ENCODE peak calls at places on chromosomes 12 and 14, in seven cellular contexts. R is adrenal gland, F is GM06990, O is progenitor cell of endocrine pancreas, D is stomach, C is glutamatergic neuron, J is colonic mucosa. U is an unnamed sample.

GRCh38 chr14:33297565-33297964 is 358.9 kb downstream of the NPAS3 start:
- DNase-seq in D (no peak), J (no peak), F (no peak), C (no peak), R (no peak), O (no peak), U (no peak)

GRCh38 chr12:120231316-120232011 is 30.6 kb upstream of the RPLP0 start:
- DNase-seq in D (peak), F (no peak), J (peak), O (no peak), C (no peak), R (no peak), U (no peak)

GRCh38 chr14:88327497-88327896 is 4.4 kb upstream of the KCNK10 start:
- DNase-seq in J (no peak), O (no peak), C (no peak), D (no peak), F (no peak), R (no peak), U (no peak)

GRCh38 chr12:22051114-22051698 is 5.2 kb downstream of the CMAS start:
- DNase-seq in R (no peak), F (no peak), O (no peak), C (no peak), D (no peak), J (no peak), U (no peak)

GRCh38 chr12:38144049-38144448 is 172.5 kb upstream of the ALG10B start:
- DNase-seq in F (no peak), D (no peak), R (no peak), C (no peak), O (no peak), J (no peak), U (no peak)

GRCh38 chr14:73188501-73188903 is 48.8 kb upstream of the PAPLN start:
- DNase-seq in F (no peak), C (no peak), R (peak), D (no peak), J (no peak), O (no peak), U (no peak)

GRCh38 chr12:87196329-87196728 is 832.9 kb downstream of the C12orf50 start:
- DNase-seq in C (no peak), D (no peak), F (no peak), O (no peak), J (no peak), R (no peak), U (no peak)

GRCh38 chr12:123907726-123908476 is 64.7 kb downstream of the CCDC92 start:
- DNase-seq in R (no peak), D (no peak), J (peak), C (no peak), F (no peak), O (no peak), U (no peak)

GRCh38 chr14:53953828-53954550 is 2.6 kb downstream of the BMP4 start:
- DNase-seq in R (peak), O (no peak), D (no peak), J (peak), F (peak), C (peak), U (no peak)

GRCh38 chr14:74988131-74988530 is 14.6 kb upstream of the EIF2B2 start:
- DNase-seq in O (no peak), D (no peak), F (no peak), C (no peak), R (no peak), J (no peak), U (no peak)

GRCh38 chr14:71574976-71575375 is 357.3 kb upstream of the RGS6 start:
- DNase-seq in J (no peak), O (no peak), D (no peak), F (no peak), C (no peak), R (no peak), U (no peak)

GRCh38 chr14:35403085-35403396 is 1.5 kb downstream of the NFKBIA start:
- DNase-seq in R (peak), J (no peak), C (no peak), F (peak), O (no peak), D (no peak), U (no peak)

GRCh38 chr14:52918486-52918885 is 32.4 kb downstream of the FERMT2 start:
- DNase-seq in J (no peak), C (no peak), O (no peak), R (no peak), F (peak), D (no peak), U (no peak)

GRCh38 chr14:31568151-31568550 is 6.9 kb downstream of the NUBPL start:
- DNase-seq in F (no peak), D (no peak), O (no peak), J (no peak), C (no peak), R (no peak), U (no peak)

GRCh38 chr12:68222336-68222735 is 3.3 kb downstream of the IL26 start:
- DNase-seq in C (no peak), R (no peak), D (no peak), O (no peak), F (no peak), J (no peak), U (no peak)

GRCh38 chr12:64633186-64633939 is 23.1 kb downstream of the RASSF3 start:
- DNase-seq in R (no peak), O (no peak), C (no peak), F (no peak), D (no peak), J (no peak), U (no peak)

GRCh38 chr14:68088463-68088862 is 268.9 kb downstream of the RAD51B start:
- DNase-seq in R (no peak), D (no peak), F (no peak), O (no peak), C (no peak), J (no peak), U (no peak)

GRCh38 chr14:47278233-47278842 is 397.1 kb downstream of the MDGA2 start:
- DNase-seq in O (peak), D (peak), J (peak), C (peak), F (no peak), R (peak), U (peak)

GRCh38 chr14:78530078-78530477 is 359.9 kb downstream of the NRXN3 start:
- DNase-seq in F (no peak), D (no peak), C (no peak), R (peak), O (peak), J (no peak), U (no peak)

GRCh38 chr12:122610911-122611310 is 83.9 kb downstream of the KNTC1 start:
- DNase-seq in D (no peak), O (no peak), F (no peak), C (no peak), J (no peak), R (no peak), U (no peak)

GRCh38 chr12:20211537-20211936 is 156.8 kb upstream of the PDE3A start:
- DNase-seq in F (no peak), O (no peak), R (no peak), D (no peak), J (no peak), C (no peak), U (no peak)

GRCh38 chr12:47547077-47547476 is 158.8 kb downstream of the RPAP3 start:
- DNase-seq in J (no peak), C (no peak), F (no peak), R (no peak), D (no peak), O (no peak), U (no peak)

GRCh38 chr12:6231359-6232268 is 31.4 kb downstream of the CD9 start:
- DNase-seq in C (no peak), F (no peak), J (peak), O (no peak), D (no peak), R (no peak), U (no peak)

GRCh38 chr12:6234906-6235305 is 34.7 kb downstream of the CD9 start:
- DNase-seq in J (peak), F (no peak), O (no peak), C (no peak), D (no peak), R (no peak), U (no peak)

GRCh38 chr12:6235499-6235898 is 35.3 kb downstream of the CD9 start:
- DNase-seq in C (no peak), F (no peak), J (peak), O (no peak), R (peak), D (peak), U (no peak)

GRCh38 chr12:6234214-6234613 is 34.0 kb downstream of the CD9 start:
- DNase-seq in O (no peak), R (no peak), C (no peak), D (no peak), J (no peak), F (no peak), U (no peak)

DNA sequence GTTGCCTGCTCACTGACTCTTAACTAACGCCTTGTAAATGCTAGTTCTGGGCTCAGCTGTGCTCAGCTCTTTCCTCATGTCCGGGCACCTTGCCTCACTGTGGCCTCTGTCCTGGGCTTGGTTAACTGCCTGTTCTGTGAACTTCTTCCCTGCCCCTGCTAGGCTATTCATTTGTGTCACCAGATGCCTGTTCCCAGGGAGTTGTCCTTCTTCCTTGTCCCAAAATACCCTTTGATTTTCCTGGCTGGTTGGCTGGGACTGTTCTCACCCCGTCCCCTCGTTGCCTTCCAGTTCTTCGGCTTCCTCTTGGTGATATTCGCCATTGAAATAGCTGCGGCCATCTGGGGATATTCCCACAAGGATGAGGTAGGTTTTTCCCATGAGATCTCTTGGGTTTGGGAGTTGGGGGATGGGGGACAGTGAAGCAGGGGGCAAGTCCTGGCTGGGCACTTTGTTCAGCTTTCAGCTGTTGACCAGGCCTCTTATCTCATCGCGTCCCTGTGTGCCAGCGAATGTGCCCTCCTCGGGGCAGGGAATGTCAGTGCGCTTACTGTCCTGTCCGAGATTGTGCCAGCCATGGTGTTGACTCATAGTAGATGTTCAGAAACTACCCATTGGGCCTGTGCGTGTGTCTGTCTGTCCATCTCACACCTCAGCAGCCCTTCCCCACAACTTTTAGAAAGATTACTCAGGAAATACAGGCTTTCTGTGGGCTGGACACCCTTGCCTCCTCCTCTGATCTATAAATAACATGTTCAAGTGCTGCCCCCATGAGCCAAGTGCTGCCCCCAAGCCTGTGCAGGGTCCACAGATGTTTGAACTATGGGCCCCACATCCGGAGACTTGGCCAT is 33.1 kb downstream of the CD9 start:
- DNase-seq in J (peak), D (no peak), R (no peak), C (no peak), O (no peak), F (no peak), U (no peak)
- TF ChIP-seq CTCF in J (no peak), D (no peak), R (no peak), C (no peak), O (no peak), F (no peak), U (no peak)

GRCh38 chr12:48750215-48750614 is 33.7 kb upstream of the CCNT1 start:
- DNase-seq in O (no peak), F (no peak), D (no peak), C (no peak), J (no peak), R (no peak), U (no peak)

DNA sequence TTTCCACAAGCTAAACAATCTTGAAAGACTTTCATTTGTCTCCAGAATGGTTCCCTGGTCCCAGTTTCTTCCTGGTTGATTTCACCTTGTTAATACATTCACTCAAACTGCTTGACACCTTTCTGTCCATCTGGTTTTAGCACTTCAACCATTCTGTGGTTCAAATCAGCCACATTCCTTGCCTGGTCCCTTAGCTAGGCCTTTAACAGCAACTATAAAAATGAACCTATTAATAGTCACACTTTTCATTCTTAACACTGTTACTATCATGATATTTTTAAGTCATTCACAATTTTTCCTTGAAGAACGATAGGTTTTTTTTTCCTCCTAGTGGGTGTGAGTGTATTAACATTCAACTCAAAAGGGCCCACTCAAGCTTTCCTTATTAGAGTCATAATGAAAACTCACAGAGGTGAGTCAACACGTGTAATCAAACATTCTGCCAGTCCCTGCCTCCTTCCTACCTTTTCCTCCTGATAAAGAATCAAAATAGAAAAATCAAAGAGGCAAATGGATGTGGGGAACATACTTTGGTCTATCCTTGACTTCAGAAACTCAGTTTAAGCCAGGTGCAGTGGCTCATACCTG is 34.4 kb upstream of the CCNT1 start:
- DNase-seq in F (no peak), R (no peak), C (no peak), D (no peak), O (no peak), J (no peak), U (no peak)
- TF ChIP-seq CTCF in F (no peak), R (no peak), C (no peak), D (no peak), O (no peak), J (no peak), U (no peak)

DNA sequence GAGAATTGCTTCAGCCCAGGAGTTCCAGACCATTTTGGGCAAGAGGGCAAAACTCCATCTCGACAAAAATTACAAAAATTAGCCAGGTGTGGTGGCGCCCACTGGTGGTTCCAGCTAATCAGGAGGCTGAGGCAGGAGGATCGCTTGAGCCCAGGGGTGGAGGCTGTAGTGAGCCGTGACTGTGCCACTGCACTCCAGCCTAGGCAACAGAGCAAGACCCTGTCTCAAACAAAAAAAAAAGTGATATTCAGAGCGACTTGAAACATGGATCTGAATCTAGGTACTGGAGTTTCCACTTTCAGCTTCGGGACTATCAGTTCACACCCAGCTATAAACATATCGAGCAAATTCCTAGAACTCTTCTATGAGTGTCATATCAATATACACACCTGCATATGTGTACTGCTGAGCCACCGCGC is 16.3 kb upstream of the RNF34 start:
- DNase-seq in O (no peak), F (no peak), R (no peak), J (no peak), C (no peak), D (no peak), U (no peak)
- TF ChIP-seq CTCF in O (peak), F (peak), R (no peak), J (no peak), C (no peak), D (no peak), U (peak)

GRCh38 chr12:115891551-115891950 is 385.9 kb downstream of the MED13L start:
- DNase-seq in O (no peak), D (no peak), C (no peak), R (no peak), F (no peak), J (no peak), U (no peak)

GRCh38 chr12:115897718-115898117 is 379.8 kb downstream of the MED13L start:
- DNase-seq in F (no peak), J (no peak), D (no peak), O (no peak), R (no peak), C (no peak), U (no peak)

GRCh38 chr12:115898670-115899069 is 378.8 kb downstream of the MED13L start:
- DNase-seq in D (no peak), C (no peak), F (no peak), R (no peak), O (no peak), J (no peak), U (no peak)

GRCh38 chr12:115895247-115895646 is 382.2 kb downstream of the MED13L start:
- DNase-seq in F (no peak), O (no peak), C (peak), J (no peak), R (no peak), D (no peak), U (no peak)
- TF ChIP-seq CTCF in F (peak), O (peak), C (peak), J (peak), R (no peak), D (no peak), U (peak)

GRCh38 chr12:117400912-117401311 is 39.5 kb upstream of the NOS1 start:
- DNase-seq in J (no peak), R (no peak), C (no peak), O (no peak), D (no peak), F (no peak), U (no peak)

GRCh38 chr12:117403586-117404139 is 42.2 kb upstream of the NOS1 start:
- DNase-seq in R (no peak), J (no peak), D (no peak), O (no peak), F (no peak), C (no peak), U (no peak)

GRCh38 chr12:117404203-117404853 is 42.9 kb upstream of the NOS1 start:
- DNase-seq in R (no peak), D (no peak), O (no peak), J (no peak), F (no peak), C (no peak), U (no peak)

GRCh38 chr12:117404940-117405339 is 43.5 kb upstream of the NOS1 start:
- DNase-seq in J (no peak), O (no peak), D (no peak), R (no peak), C (no peak), F (no peak), U (no peak)

GRCh38 chr12:117402363-117402762 is 40.9 kb upstream of the NOS1 start:
- DNase-seq in O (no peak), J (no peak), F (no peak), R (no peak), C (no peak), D (no peak), U (no peak)
- TF ChIP-seq CTCF in O (no peak), J (no peak), F (no peak), R (no peak), C (no peak), D (no peak), U (no peak)

GRCh38 chr14:57293851-57294837 is 25.4 kb downstream of the AP5M1 start:
- DNase-seq in D (no peak), C (no peak), J (no peak), R (no peak), F (no peak), O (no peak), U (no peak)
- TF ChIP-seq CTCF in D (no peak), C (peak), J (no peak), R (peak), F (peak), O (peak), U (peak)

GRCh38 chr14:23539867-23540469 is 11.6 kb downstream of the ZFHX2 start:
- DNase-seq in O (no peak), C (no peak), F (no peak), J (no peak), R (no peak), D (no peak), U (no peak)
- TF ChIP-seq CTCF in O (no peak), C (peak), F (no peak), J (no peak), R (no peak), D (no peak), U (peak)

U was measured in type B pancreatic cell.